ENCODE peak calls at places on chromosomes 5 and 9, in five cellular contexts. S, G, N, E and X are unnamed samples.

GRCh38 chr9:113296796-113297558 is 6.2 kb downstream of the RNF183 start:
- DNase-seq in S (no peak), E (no peak), N (no peak), G (no peak), X (no peak)

GRCh38 chr5:107564896-107565295 is 105.8 kb downstream of the EFNA5 start:
- DNase-seq in E (no peak), S (no peak), N (no peak), G (no peak), X (no peak)

GRCh38 chr5:78221964-78222451 is 72.5 kb downstream of the AP3B1 start:
- DNase-seq in E (no peak), G (no peak), S (no peak), N (no peak), X (no peak)

GRCh38 chr5:171667341-171668096 is 118.1 kb upstream of the SMIM23 start:
- DNase-seq in G (no peak), N (no peak), E (no peak), S (peak; percentile 62), X (no peak)

GRCh38 chr5:144467795-144468194 is 297.1 kb downstream of the KCTD16 start:
- DNase-seq in G (no peak), N (no peak), S (no peak), E (no peak), X (peak; percentile 71)

GRCh38 chr5:43663916-43664315 is 60.9 kb downstream of the NNT start:
- DNase-seq in E (no peak), N (no peak), S (no peak), G (no peak), X (no peak)

GRCh38 chr9:88983865-88984542 is 7.3 kb upstream of the S1PR3 start:
- DNase-seq in E (no peak), G (no peak), N (no peak), S (no peak), X (no peak)

GRCh38 chr9:128550770-128551651 is 1.4 kb upstream of the SPTAN1 start:
- DNase-seq in G (no peak), E (no peak), S (peak; percentile 11), N (no peak), X (no peak)

GRCh38 chr9:89745601-89746376 is 141.0 kb downstream of the GADD45G start:
- DNase-seq in E (no peak), N (no peak), G (no peak), S (no peak), X (no peak)

GRCh38 chr5:166436857-166437256 is 1854.6 kb upstream of the WWC1 start:
- DNase-seq in E (no peak), G (no peak), S (no peak), N (no peak), X (no peak)

GRCh38 chr5:73636408-73636807 is 10.4 kb downstream of the ARHGEF28 start:
- DNase-seq in G (no peak), E (no peak), S (no peak), N (no peak), X (no peak)

GRCh38 chr5:87844449-87844848 is 424.2 kb downstream of the TMEM161B start:
- DNase-seq in G (no peak), S (no peak), N (no peak), E (no peak), X (no peak)

GRCh38 chr5:166856771-166857170 is 1434.7 kb upstream of the WWC1 start:
- DNase-seq in N (no peak), S (no peak), G (no peak), E (no peak), X (no peak)

GRCh38 chr5:1883120-1883924 is 597 bp upstream of the IRX4 start:
- DNase-seq in E (no peak), N (no peak), G (peak; percentile 68), S (no peak), X (no peak)

GRCh38 chr5:140322751-140323731 is 20.1 kb upstream of the PFDN1 start:
- DNase-seq in E (no peak), G (no peak), N (no peak), S (peak; percentile 80), X (peak; percentile 9)